ENCODE peak calls at places on chromosomes 7 and 10, in six cellular contexts. V, O, M, S, P and D are unnamed samples.
A peak's percentile ranks its signal among the peaks of the same experiment; 100 is the strongest.

GRCh38 chr10:819326-819725 is 112.2 kb downstream of the LARP4B start:
- DNase-seq in V (no peak), O (no peak), M (peak; percentile 83), S (no peak), P (no peak), D (no peak)

GRCh38 chr7:70670288-70670687 is 461.7 kb upstream of the GALNT17 start:
- DNase-seq in V (no peak), O (no peak), M (no peak), S (no peak), P (no peak), D (no peak)

GRCh38 chr7:149023662-149024061 is 4.6 kb downstream of the PDIA4 start:
- DNase-seq in V (no peak), O (no peak), M (no peak), S (no peak), P (no peak), D (no peak)

GRCh38 chr7:46607176-46607575 is 686.1 kb upstream of the IGFBP3 start:
- DNase-seq in V (no peak), O (peak; percentile 77), M (no peak), S (no peak), P (no peak), D (no peak)

GRCh38 chr7:26443761-26444160 is 152.1 kb downstream of the SNX10 start:
- DNase-seq in V (no peak), O (no peak), M (no peak), S (no peak), P (no peak), D (no peak)

GRCh38 chr10:63866747-63867140 is 345.5 kb downstream of the REEP3 start:
- DNase-seq in V (no peak), O (no peak), M (peak; percentile 11), S (peak; percentile 30), P (no peak), D (peak; percentile 1)

GRCh38 chr10:129085821-129086220 is 381.2 kb upstream of the MGMT start:
- DNase-seq in V (no peak), O (no peak), M (no peak), S (no peak), P (no peak), D (no peak)

GRCh38 chr10:68330852-68331454 is 911 bp upstream of the HNRNPH3 start:
- DNase-seq in V (no peak), O (no peak), M (peak; percentile 12), S (no peak), P (peak; percentile 27), D (no peak)

GRCh38 chr10:127427926-127428325 is 121.2 kb upstream of the NPS start:
- DNase-seq in V (no peak), O (no peak), M (no peak), S (no peak), P (no peak), D (no peak)

GRCh38 chr7:41316410-41316809 is 386.5 kb downstream of the INHBA start:
- DNase-seq in V (no peak), O (no peak), M (no peak), S (no peak), P (peak; percentile 48), D (no peak)

GRCh38 chr10:114070710-114071109 is 27.0 kb downstream of the ADRB1 start:
- DNase-seq in V (no peak), O (no peak), M (no peak), S (no peak), P (no peak), D (no peak)